ENCODE peak calls at places on chromosome 18, in five cellular contexts. E, G, Q, K and R are unnamed samples.

GRCh38 chr18:5527603-5528002 is 16.2 kb downstream of the EPB41L3 start:
- DNase-seq in G (no peak), E (peak), K (no peak), Q (peak), R (no peak)

GRCh38 chr18:13256444-13257305 is 38.1 kb downstream of the LDLRAD4 start:
- DNase-seq in Q (no peak), K (no peak), E (no peak), G (no peak), R (no peak)

GRCh38 chr18:73842795-73843394 is 304.7 kb downstream of the FBXO15 start:
- DNase-seq in G (peak), E (peak), K (peak), Q (peak), R (peak)

GRCh38 chr18:13437034-13437433 is 218.5 kb downstream of the LDLRAD4 start:
- DNase-seq in Q (no peak), G (no peak), K (no peak), E (no peak), R (no peak)

GRCh38 chr18:37484893-37485834 is 80.4 kb downstream of the CELF4 start:
- DNase-seq in Q (no peak), E (peak), K (no peak), G (peak), R (peak)

GRCh38 chr18:9827856-9828793 is 57.6 kb upstream of the TXNDC2 start:
- DNase-seq in G (no peak), K (peak), E (peak), Q (peak), R (no peak)

GRCh38 chr18:6107794-6108193 is 212.5 kb upstream of the TMEM200C start:
- DNase-seq in Q (no peak), E (no peak), G (no peak), K (no peak), R (no peak)

GRCh38 chr18:21134895-21135294 is 23.3 kb upstream of the ROCK1 start:
- DNase-seq in K (no peak), Q (no peak), G (no peak), E (no peak), R (no peak)

GRCh38 chr18:2627821-2628276 is 27.7 kb upstream of the SMCHD1 start:
- DNase-seq in G (no peak), E (no peak), Q (no peak), K (no peak), R (no peak)

GRCh38 chr18:58255701-58256311 is 211.8 kb downstream of the NEDD4L start:
- DNase-seq in K (no peak), G (no peak), Q (no peak), E (no peak), R (peak)

GRCh38 chr18:78993014-78993926 is 13.7 kb downstream of the SALL3 start:
- DNase-seq in Q (no peak), K (no peak), G (no peak), E (no peak), R (no peak)

DNA sequence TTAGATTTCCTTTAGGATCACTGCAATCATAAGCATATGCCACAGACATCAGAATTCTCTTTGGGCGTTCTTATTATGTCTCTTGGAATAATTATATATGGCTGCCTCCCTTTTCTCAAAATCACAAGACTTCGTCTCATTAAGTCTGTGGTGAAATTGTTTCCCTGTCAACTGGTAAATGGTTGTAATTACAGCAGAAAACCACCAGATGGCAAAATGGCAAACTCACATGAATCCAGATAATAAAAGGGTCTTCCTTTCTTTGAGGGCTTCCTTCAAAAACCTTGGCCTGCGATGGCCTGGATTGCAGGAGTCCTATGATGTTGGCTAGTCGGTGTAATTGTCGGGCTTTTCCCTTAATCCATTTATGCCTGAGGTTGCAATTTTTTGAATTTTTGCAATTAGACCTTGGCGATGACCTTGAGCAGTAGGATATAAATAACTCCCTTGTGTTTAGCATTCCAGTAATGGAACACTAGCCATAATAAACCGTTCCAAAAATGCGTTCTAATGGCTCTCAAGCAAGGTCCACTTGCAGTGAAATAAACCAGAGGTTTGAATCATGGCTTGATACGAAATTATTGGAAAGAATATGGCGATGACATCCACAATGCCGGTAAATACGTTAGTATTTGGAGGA is 656.4 kb downstream of the MBD2 start:
- DNase-seq in Q (peak), K (no peak), G (peak), E (no peak), R (no peak)
- TF ChIP-seq CTCF in Q (peak), K (peak), G (peak), E (peak), R (peak)

GRCh38 chr18:24989760-24990547 is 362.0 kb downstream of the ZNF521 start:
- DNase-seq in K (no peak), G (no peak), E (no peak), Q (no peak), R (no peak)
- TF ChIP-seq CTCF in K (no peak), G (no peak), E (no peak), Q (no peak), R (no peak)

GRCh38 chr18:22189431-22189830 is 20.0 kb downstream of the GATA6 start:
- DNase-seq in G (no peak), K (no peak), Q (no peak), E (no peak), R (no peak)
- TF ChIP-seq CTCF in G (no peak), K (no peak), Q (no peak), E (no peak), R (no peak)

GRCh38 chr18:56728741-56729140 is 77.6 kb downstream of the WDR7 start:
- DNase-seq in E (no peak), G (no peak), Q (no peak), K (no peak), R (no peak)

GRCh38 chr18:56723706-56724105 is 72.5 kb downstream of the WDR7 start:
- DNase-seq in K (no peak), Q (no peak), G (no peak), E (no peak), R (no peak)

GRCh38 chr18:56722518-56722917 is 71.4 kb downstream of the WDR7 start:
- DNase-seq in G (no peak), E (no peak), K (no peak), Q (no peak), R (no peak)

GRCh38 chr18:56726906-56727305 is 75.7 kb downstream of the WDR7 start:
- DNase-seq in E (no peak), G (no peak), K (no peak), Q (no peak), R (no peak)

GRCh38 chr18:56727399-56727798 is 76.2 kb downstream of the WDR7 start:
- DNase-seq in Q (no peak), E (no peak), K (no peak), G (no peak), R (no peak)
- TF ChIP-seq CTCF in Q (no peak), E (no peak), K (no peak), G (no peak), R (no peak)

GRCh38 chr18:23643815-23644214 is 18.9 kb downstream of the ANKRD29 start:
- DNase-seq in G (no peak), K (no peak), Q (no peak), E (no peak), R (no peak)

GRCh38 chr18:23641937-23642666 is 20.6 kb downstream of the ANKRD29 start:
- DNase-seq in K (no peak), G (no peak), E (no peak), Q (no peak), R (no peak)

GRCh38 chr18:23636041-23636399 is 26.7 kb downstream of the ANKRD29 start:
- DNase-seq in K (no peak), E (no peak), G (no peak), Q (no peak), R (no peak)

GRCh38 chr18:23641143-23641720 is 21.5 kb downstream of the ANKRD29 start:
- DNase-seq in E (no peak), Q (no peak), K (no peak), G (no peak), R (no peak)

DNA sequence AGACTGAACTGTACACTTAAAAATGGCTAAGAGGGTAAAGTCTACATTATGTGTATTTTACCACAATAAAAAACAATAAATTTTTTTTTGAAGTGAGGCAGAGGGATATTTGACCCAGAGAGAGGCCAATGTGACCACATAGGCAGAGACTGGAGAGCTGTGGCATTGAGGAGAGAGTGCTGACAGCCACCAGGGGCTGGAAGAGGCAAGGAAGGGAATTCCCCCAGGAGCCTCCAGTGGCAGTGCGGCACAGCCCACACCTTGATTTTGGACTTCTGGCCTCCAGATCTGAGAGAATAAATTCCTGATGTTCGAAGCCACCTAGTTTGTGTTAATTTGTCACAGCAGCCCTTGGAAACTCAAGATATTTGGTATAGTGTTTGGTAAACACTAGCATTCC is 22.7 kb downstream of the ANKRD29 start:
- DNase-seq in E (no peak), Q (no peak), G (peak), K (no peak), R (no peak)
- TF ChIP-seq CTCF in E (no peak), Q (peak), G (no peak), K (no peak), R (no peak)

GRCh38 chr18:41553716-41554115 is 401.3 kb upstream of the PIK3C3 start:
- DNase-seq in K (no peak), Q (no peak), E (no peak), G (peak), R (no peak)
- TF ChIP-seq CTCF in K (no peak), Q (no peak), E (no peak), G (no peak), R (no peak)

GRCh38 chr18:3970929-3971328 is 484.2 kb downstream of the DLGAP1 start:
- DNase-seq in K (no peak), Q (no peak), E (no peak), G (peak), R (no peak)
- TF ChIP-seq CTCF in K (peak), Q (peak), E (no peak), G (no peak), R (no peak)